ENCODE peak calls at places on chromosomes 1 and 21, in nine cellular contexts. T is A549, D is GM12878, G is stomach, H is HepG2, Q is tibial nerve, F is transverse colon, N is sigmoid colon, J is upper lobe of left lung. Y is an unnamed sample.

GRCh38 chr1:53073899-53074311 is 11.9 kb downstream of the PODN start:
- DNase-seq in T (no peak), D (no peak), G (peak; percentile 22), H (no peak), Q (peak; percentile 49), F (peak; percentile 8), N (peak; percentile 88), J (peak; percentile 9), Y (peak; percentile 94)

GRCh38 chr1:201307760-201308499 is 24.6 kb downstream of the PKP1 start:
- DNase-seq in T (peak; percentile 40), D (no peak), G (peak; percentile 49), H (no peak), Q (peak; percentile 14), F (peak; percentile 85), N (no peak), J (peak; percentile 52), Y (no peak)

GRCh38 chr1:66331641-66332523 is 202.1 kb upstream of the SGIP1 start:
- DNase-seq in T (peak; percentile 78), D (no peak), G (peak; percentile 60), H (no peak), Q (peak; percentile 40), F (peak; percentile 64), N (peak; percentile 82), J (peak; percentile 77), Y (peak; percentile 53)

GRCh38 chr1:156845953-156846545 is 12.9 kb downstream of the INSRR start:
- DNase-seq in T (no peak), D (no peak), G (no peak), H (no peak), Q (no peak), F (no peak), N (no peak), J (no peak), Y (no peak)

GRCh38 chr1:97277891-97278662 is 556.5 kb downstream of the PTBP2 start:
- DNase-seq in T (peak; percentile 2), D (no peak), G (no peak), H (no peak), Q (no peak), F (no peak), N (no peak), J (no peak), Y (no peak)

GRCh38 chr21:18070392-18070791 is 174.2 kb upstream of the CHODL start:
- DNase-seq in T (no peak), D (no peak), G (no peak), H (no peak), Q (no peak), F (no peak), N (no peak), J (no peak), Y (no peak)

GRCh38 chr1:41673806-41674205 is 189.3 kb upstream of the EDN2 start:
- DNase-seq in T (no peak), D (no peak), G (no peak), H (no peak), Q (no peak), F (no peak), N (no peak), J (no peak), Y (no peak)

GRCh38 chr1:112882271-112882744 is 73.7 kb downstream of the SLC16A1 start:
- DNase-seq in T (no peak), D (no peak), G (no peak), H (no peak), Q (no peak), F (no peak), N (no peak), J (no peak), Y (no peak)

GRCh38 chr1:91807921-91808620 is 77.9 kb downstream of the TGFBR3 start:
- DNase-seq in T (no peak), D (no peak), G (no peak), H (no peak), Q (no peak), F (no peak), N (no peak), J (no peak), Y (no peak)

GRCh38 chr1:110130113-110130591 is 17.9 kb downstream of the UBL4B start:
- DNase-seq in T (no peak), D (no peak), G (no peak), H (peak; percentile 12), Q (no peak), F (no peak), N (no peak), J (no peak), Y (no peak)

GRCh38 chr1:32736812-32737791 is 34.5 kb upstream of the SYNC start:
- DNase-seq in T (no peak), D (no peak), G (peak; percentile 66), H (peak; percentile 85), Q (no peak), F (peak; percentile 84), N (no peak), J (no peak), Y (no peak)

GRCh38 chr1:8598060-8598724 is 219.2 kb downstream of the RERE start:
- DNase-seq in T (no peak), D (no peak), G (peak; percentile 50), H (peak; percentile 6), Q (peak; percentile 33), F (peak; percentile 26), N (peak; percentile 75), J (no peak), Y (peak; percentile 40)

GRCh38 chr1:108610073-108610472 is 50.2 kb downstream of the EEIG2 start:
- DNase-seq in T (no peak), D (no peak), G (no peak), H (no peak), Q (no peak), F (no peak), N (no peak), J (peak; percentile 40), Y (no peak)

GRCh38 chr1:28439320-28439719 is 66.5 kb upstream of the RCC1 start:
- DNase-seq in T (no peak), D (no peak), G (no peak), H (no peak), Q (no peak), F (no peak), N (no peak), J (no peak), Y (no peak)

GRCh38 chr1:10252508-10252907 is 42.1 kb downstream of the KIF1B start:
- DNase-seq in T (no peak), D (no peak), G (no peak), H (peak; percentile 20), Q (no peak), F (peak; percentile 14), N (no peak), J (no peak), Y (no peak)

GRCh38 chr1:8397511-8397910 is 79.6 kb downstream of the SLC45A1 start:
- DNase-seq in T (no peak), D (peak; percentile 73), G (no peak), H (no peak), Q (no peak), F (no peak), N (no peak), J (no peak), Y (no peak)

GRCh38 chr1:52549267-52549666 is 3.6 kb downstream of the TUT4 start:
- DNase-seq in T (no peak), D (no peak), G (no peak), H (no peak), Q (no peak), F (no peak), N (no peak), J (no peak), Y (no peak)

GRCh38 chr21:38925923-38926322 is 120.2 kb downstream of the ETS2 start:
- DNase-seq in T (no peak), D (no peak), G (peak; percentile 45), H (no peak), Q (peak; percentile 56), F (peak; percentile 55), N (peak; percentile 91), J (peak; percentile 49), Y (peak; percentile 78)

GRCh38 chr1:219539645-219540254 is 73.2 kb downstream of the ZC3H11B start:
- DNase-seq in T (no peak), D (no peak), G (no peak), H (no peak), Q (no peak), F (no peak), N (no peak), J (no peak), Y (no peak)

GRCh38 chr1:212668477-212668876 is 31.2 kb downstream of the BATF3 start:
- DNase-seq in T (no peak), D (no peak), G (no peak), H (no peak), Q (no peak), F (no peak), N (no peak), J (no peak), Y (no peak)

GRCh38 chr1:166174108-166174507 is 7.3 kb upstream of the FAM78B start:
- DNase-seq in T (no peak), D (no peak), G (peak; percentile 31), H (no peak), Q (peak; percentile 7), F (no peak), N (no peak), J (no peak), Y (no peak)
- TF ChIP-seq EP300 in T (no peak), D (no peak), G (no peak), H (no peak), Q (no peak), F (no peak), N (no peak), J (no peak), Y (no peak)

GRCh38 chr1:202343652-202344349 is 2.1 kb upstream of the UBE2T start:
- DNase-seq in T (peak; percentile 39), D (no peak), G (no peak), H (peak; percentile 56), Q (no peak), F (no peak), N (no peak), J (no peak), Y (no peak)
- H3K4me3 ChIP-seq in T (no peak overlapping the region), D (peak overlapping the region; percentile 4), G (no peak overlapping the region), H (peak overlapping the region; percentile 25), Q (no peak overlapping the region), F (no peak overlapping the region), N (no peak overlapping the region), J (no peak overlapping the region), Y (no peak overlapping the region)

DNA sequence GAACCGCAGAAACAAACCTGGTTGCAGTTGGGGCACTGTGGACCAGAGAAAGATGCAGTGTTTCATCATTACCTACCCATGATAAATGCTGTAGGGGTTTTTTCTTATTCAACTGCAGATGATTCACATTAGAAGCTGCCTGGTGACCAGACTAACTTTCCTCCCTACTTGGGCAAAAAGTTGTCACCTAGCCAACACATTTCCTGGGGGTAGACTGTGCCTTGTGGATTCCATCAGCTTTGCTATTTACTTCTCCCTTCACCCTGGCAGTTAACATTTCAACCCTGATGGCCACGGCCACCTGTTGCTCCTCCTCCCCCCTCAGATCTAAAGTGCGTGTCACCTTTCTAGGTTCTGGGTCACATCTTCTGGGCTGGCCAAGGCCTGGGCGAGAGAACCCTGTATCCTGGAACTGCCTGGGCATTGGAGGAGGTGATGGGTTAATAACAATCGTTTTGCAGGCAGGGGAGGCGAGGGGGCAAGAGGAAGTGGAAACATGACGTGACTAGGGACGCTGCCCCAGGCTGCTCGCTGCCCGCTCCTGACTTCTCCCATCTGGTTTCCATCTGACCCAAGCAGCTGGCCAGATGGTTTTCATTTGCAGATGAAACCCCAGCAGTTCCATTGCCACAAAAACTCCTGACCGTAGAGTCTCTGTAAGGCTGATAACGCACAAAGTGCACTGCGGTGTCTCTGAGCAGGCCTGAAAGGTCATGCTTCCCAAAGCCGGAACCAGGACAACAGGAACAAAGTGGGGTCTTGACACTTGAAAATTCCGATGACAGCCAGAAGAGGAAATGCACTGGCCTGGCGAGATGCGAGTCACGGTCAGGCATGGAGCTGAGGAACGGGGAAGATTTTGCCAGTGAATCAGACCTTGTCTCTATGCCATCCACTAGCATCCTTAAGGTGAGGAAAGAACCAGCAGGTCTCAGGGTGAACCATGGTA is 36.6 kb downstream of the CAPZB start:
- DNase-seq in T (peak; percentile 41), D (no peak), G (no peak), H (no peak), Q (peak; percentile 72), F (peak; percentile 51), N (peak; percentile 93), J (no peak), Y (peak; percentile 63)
- TF ChIP-seq EP300 in T (no peak), D (no peak), G (peak; percentile 56), H (no peak), Q (no peak), F (peak; percentile 65), N (peak; percentile 47), J (no peak), Y (no peak)

GRCh38 chr21:26115899-26116298 is 54.7 kb downstream of the APP start:
- DNase-seq in T (no peak), D (no peak), G (no peak), H (no peak), Q (no peak), F (no peak), N (no peak), J (no peak), Y (no peak)
- H3K4me3 ChIP-seq in T (no peak overlapping the region), D (no peak overlapping the region), G (no peak overlapping the region), H (no peak overlapping the region), Q (no peak overlapping the region), F (no peak overlapping the region), N (no peak overlapping the region), J (no peak overlapping the region), Y (no peak overlapping the region)

Y was measured in ovary.